ENCODE peak calls at places on chromosome 1, in five cellular contexts. C is IMR-90, N is prostate gland, F is A549, B is sigmoid colon. A is an unnamed sample.

GRCh38 chr1:231390071-231390470 is 32.0 kb downstream of the EGLN1 start:
- DNase-seq in C (peak; percentile 73), N (no peak), F (no peak), B (no peak), A (no peak)

GRCh38 chr1:60948486-60948885 is 133.9 kb upstream of the NFIA start:
- DNase-seq in C (no peak), N (no peak), F (no peak), B (no peak), A (no peak)

GRCh38 chr1:168972887-168973286 is 133.6 kb upstream of the ATP1B1 start:
- DNase-seq in C (no peak), N (peak; percentile 33), F (no peak), B (no peak), A (peak; percentile 68)

GRCh38 chr1:87805661-87806376 is 477.1 kb downstream of the LMO4 start:
- DNase-seq in C (peak; percentile 74), N (no peak), F (peak; percentile 83), B (no peak), A (no peak)

GRCh38 chr1:246166841-246167240 is 340.2 kb downstream of the SMYD3 start:
- DNase-seq in C (no peak), N (no peak), F (no peak), B (no peak), A (no peak)

GRCh38 chr1:118254001-118254400 is 69.0 kb upstream of the SPAG17 start:
- DNase-seq in C (no peak), N (no peak), F (no peak), B (no peak), A (no peak)

GRCh38 chr1:205933672-205934618 is 9.3 kb downstream of the SLC26A9 start:
- DNase-seq in C (peak; percentile 56), N (peak; percentile 20), F (peak; percentile 91), B (no peak), A (no peak)

GRCh38 chr1:8574985-8575384 is 242.5 kb downstream of the RERE start:
- DNase-seq in C (no peak), N (peak; percentile 36), F (no peak), B (no peak), A (no peak)

GRCh38 chr1:243483084-243483845 is 227.4 kb downstream of the SDCCAG8 start:
- DNase-seq in C (no peak), N (no peak), F (no peak), B (peak; percentile 69), A (no peak)

GRCh38 chr1:64861611-64862010 is 104.7 kb downstream of the JAK1 start:
- DNase-seq in C (peak; percentile 17), N (no peak), F (peak; percentile 28), B (no peak), A (no peak)

DNA sequence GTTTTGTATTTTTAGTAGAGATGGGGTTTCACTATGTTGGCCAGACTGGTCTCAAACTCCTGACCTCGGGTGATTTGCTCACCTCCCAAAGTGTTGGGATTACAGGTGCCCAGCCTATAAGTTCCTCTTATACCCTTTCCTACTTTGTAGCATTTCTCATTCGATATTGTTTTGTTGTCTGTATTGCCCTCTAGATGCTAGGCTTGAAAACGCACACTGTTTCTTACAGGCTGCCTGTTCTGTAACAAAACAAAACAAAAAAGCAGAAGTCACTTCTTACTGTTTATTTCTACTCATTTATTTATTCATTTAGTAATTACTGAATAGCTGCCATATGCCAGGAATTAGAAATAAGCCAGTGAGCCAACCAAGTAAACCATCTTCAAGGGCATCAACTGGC is 136.9 kb upstream of the BMP8A start:
- DNase-seq in C (no peak), N (no peak), F (no peak), B (no peak), A (no peak)
- TF ChIP-seq CTCF in C (no peak), N (no peak), F (no peak), B (no peak), A (no peak)

GRCh38 chr1:43617668-43618067 is 32.3 kb upstream of the KDM4A start:
- DNase-seq in C (no peak), N (no peak), F (no peak), B (no peak), A (no peak)

GRCh38 chr1:43614211-43614610 is 35.7 kb upstream of the KDM4A start:
- DNase-seq in C (no peak), N (no peak), F (no peak), B (no peak), A (no peak)

GRCh38 chr1:43617011-43617410 is 32.9 kb upstream of the KDM4A start:
- DNase-seq in C (no peak), N (no peak), F (no peak), B (no peak), A (no peak)

GRCh38 chr1:43614891-43615290 is 35.1 kb upstream of the KDM4A start:
- DNase-seq in C (no peak), N (no peak), F (no peak), B (no peak), A (no peak)

DNA sequence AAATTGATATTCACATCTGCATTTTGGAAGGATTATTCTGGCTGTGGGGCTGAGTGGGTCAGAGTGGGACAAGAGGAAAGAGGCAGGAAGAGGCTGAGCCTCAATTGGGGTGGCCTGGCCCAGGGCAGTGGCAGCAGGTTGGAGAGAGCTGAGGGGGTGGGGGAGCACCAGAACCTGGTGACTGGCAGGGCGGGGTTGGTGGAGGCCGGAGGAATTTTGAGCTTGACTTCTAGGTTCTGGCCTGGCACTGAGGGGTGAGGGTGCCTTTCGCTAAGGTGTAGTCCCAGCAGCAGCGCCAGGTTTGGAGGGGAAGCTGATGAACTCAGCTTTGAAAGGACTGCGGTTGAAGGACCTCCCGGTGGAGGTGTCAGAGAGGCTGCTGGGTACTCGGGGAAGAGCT is 33.6 kb upstream of the KDM4A start:
- DNase-seq in C (no peak), N (no peak), F (no peak), B (no peak), A (no peak)
- H3K27ac ChIP-seq in C (no peak overlapping the region), N (no peak overlapping the region), F (no peak overlapping the region), B (no peak overlapping the region), A (no peak overlapping the region)

GRCh38 chr1:162662013-162662412 is 29.7 kb downstream of the DDR2 start:
- DNase-seq in C (no peak), N (no peak), F (no peak), B (no peak), A (no peak)

GRCh38 chr1:162663589-162664030 is 31.3 kb downstream of the DDR2 start:
- DNase-seq in C (peak; percentile 70), N (no peak), F (no peak), B (peak; percentile 76), A (no peak)

GRCh38 chr1:162660598-162660997 is 28.3 kb downstream of the DDR2 start:
- DNase-seq in C (no peak), N (peak; percentile 50), F (no peak), B (no peak), A (no peak)

GRCh38 chr1:162663086-162663485 is 30.8 kb downstream of the DDR2 start:
- DNase-seq in C (peak; percentile 36), N (no peak), F (no peak), B (no peak), A (no peak)

DNA sequence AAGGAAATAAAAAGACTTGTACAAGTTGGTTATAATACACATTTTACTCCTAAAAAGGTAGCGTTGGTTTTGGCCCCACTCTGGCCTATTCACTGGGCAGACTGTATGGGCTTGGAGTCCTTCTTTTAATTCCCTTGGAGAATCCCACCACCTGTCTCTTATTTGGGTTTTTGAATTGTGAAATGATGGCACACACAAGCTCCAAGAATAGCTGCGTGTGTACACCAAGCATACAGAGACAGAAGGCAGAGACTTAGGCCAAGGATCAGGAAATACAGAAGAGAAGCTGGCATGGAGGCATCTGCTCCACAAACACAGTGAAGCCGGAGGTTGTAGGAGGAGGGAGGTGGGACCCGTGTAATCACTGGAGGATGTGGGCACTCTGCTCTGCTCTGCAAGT is 29.1 kb downstream of the DDR2 start:
- DNase-seq in C (no peak), N (no peak), F (no peak), B (no peak), A (no peak)
- TF ChIP-seq POLR2A in C (no peak), N (no peak), F (no peak), B (no peak), A (no peak)

DNA sequence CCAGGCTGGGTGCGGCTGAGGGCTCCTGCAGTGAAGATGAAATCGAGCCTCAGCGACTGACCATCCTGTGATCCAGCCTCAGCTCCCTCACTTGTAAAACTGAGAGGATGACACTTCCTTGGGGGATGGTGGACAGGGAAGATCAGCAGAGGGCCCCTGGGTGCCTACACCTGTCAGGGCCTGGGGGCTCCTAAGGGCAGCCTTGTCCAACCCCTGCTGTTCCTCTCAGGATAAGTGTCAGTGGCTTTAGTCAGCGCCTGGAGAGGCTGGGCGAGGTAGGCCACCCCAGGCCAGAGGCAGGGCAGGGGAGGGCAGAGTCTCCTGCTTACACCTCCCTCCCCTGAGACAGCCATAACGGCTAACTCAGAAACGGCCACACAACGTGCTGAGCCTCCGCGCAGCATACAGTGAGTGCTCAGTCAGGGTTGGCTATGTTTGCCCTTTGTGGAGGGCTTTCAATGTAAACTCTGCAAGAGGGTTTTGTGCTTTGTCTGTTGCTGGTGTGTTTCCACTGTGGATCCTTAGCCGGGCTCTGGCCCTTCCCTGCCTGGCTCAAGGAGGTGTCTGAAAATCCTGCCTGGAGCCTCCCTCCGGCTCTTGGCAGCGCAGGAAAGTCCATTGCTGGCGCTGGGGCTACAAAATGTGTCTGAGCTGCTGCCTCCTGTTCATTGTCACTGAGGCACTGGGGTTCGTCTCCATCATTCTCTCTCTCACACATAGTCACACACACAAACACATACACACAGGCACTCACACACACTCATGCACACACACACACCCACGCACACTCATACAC is 588.4 kb downstream of the PTPRU start:
- DNase-seq in C (no peak), N (no peak), F (no peak), B (no peak), A (no peak)
- TF ChIP-seq CTCF in C (no peak), N (no peak), F (no peak), B (no peak), A (no peak)

GRCh38 chr1:111878649-111879048 is 110.8 kb downstream of the KCND3 start:
- DNase-seq in C (no peak), N (no peak), F (no peak), B (no peak), A (no peak)

GRCh38 chr1:111879086-111879485 is 110.4 kb downstream of the KCND3 start:
- DNase-seq in C (peak; percentile 74), N (no peak), F (no peak), B (no peak), A (no peak)

GRCh38 chr1:111880866-111881837 is 108.3 kb downstream of the KCND3 start:
- DNase-seq in C (no peak), N (peak; percentile 12), F (no peak), B (peak; percentile 78), A (no peak)

GRCh38 chr1:111875640-111876039 is 113.8 kb downstream of the KCND3 start:
- DNase-seq in C (no peak), N (no peak), F (no peak), B (no peak), A (no peak)

GRCh38 chr1:111878096-111878495 is 111.4 kb downstream of the KCND3 start:
- DNase-seq in C (no peak), N (no peak), F (no peak), B (no peak), A (no peak)
- H3K27ac ChIP-seq in C (peak overlapping the region; percentile 71), N (no peak overlapping the region), F (no peak overlapping the region), B (no peak overlapping the region), A (no peak overlapping the region)